ENCODE peak calls at places on chromosomes 1 and 21, in ten cellular contexts. One of them, this sample, is unnamed.

GRCh38 chr1:41343790-41344679 is 17.2 kb upstream of the FOXO6 start:
- DNase-seq in fibroblast of lung: no peak
- DNase-seq in colonic mucosa: no peak
- DNase-seq in left ventricle myocardium inferior: no peak
- DNase-seq in upper lobe of right lung: peak
- DNase-seq in neural progenitor cell: peak
- DNase-seq in AG04450: no peak
- DNase-seq in ascending aorta: no peak
- DNase-seq in psoas muscle: no peak
- DNase-seq in heart right ventricle: no peak
- DNase-seq in this sample: no peak

GRCh38 chr1:22728751-22729399 is 18.2 kb downstream of the EPHB2 start:
- DNase-seq in ascending aorta: no peak
- DNase-seq in fibroblast of lung: peak
- DNase-seq in upper lobe of right lung: no peak
- DNase-seq in colonic mucosa: no peak
- DNase-seq in left ventricle myocardium inferior: no peak
- DNase-seq in neural progenitor cell: no peak
- DNase-seq in AG04450: no peak
- DNase-seq in psoas muscle: no peak
- DNase-seq in heart right ventricle: no peak
- DNase-seq in this sample: no peak

GRCh38 chr1:29393451-29393826 is 157.1 kb downstream of the PTPRU start:
- DNase-seq in neural progenitor cell: no peak
- DNase-seq in heart right ventricle: no peak
- DNase-seq in psoas muscle: no peak
- DNase-seq in left ventricle myocardium inferior: no peak
- DNase-seq in upper lobe of right lung: no peak
- DNase-seq in fibroblast of lung: no peak
- DNase-seq in ascending aorta: no peak
- DNase-seq in colonic mucosa: no peak
- DNase-seq in AG04450: no peak
- DNase-seq in this sample: no peak

GRCh38 chr1:115642168-115643072 is 650 bp downstream of the VANGL1 start:
- DNase-seq in neural progenitor cell: peak
- DNase-seq in ascending aorta: no peak
- DNase-seq in upper lobe of right lung: peak
- DNase-seq in fibroblast of lung: peak
- DNase-seq in left ventricle myocardium inferior: peak
- DNase-seq in heart right ventricle: peak
- DNase-seq in colonic mucosa: peak
- DNase-seq in psoas muscle: peak
- DNase-seq in AG04450: no peak
- DNase-seq in this sample: peak

GRCh38 chr1:50423670-50424000 is 392 bp upstream of the DMRTA2 start:
- DNase-seq in fibroblast of lung: no peak
- DNase-seq in colonic mucosa: no peak
- DNase-seq in AG04450: no peak
- DNase-seq in neural progenitor cell: no peak
- DNase-seq in psoas muscle: no peak
- DNase-seq in heart right ventricle: no peak
- DNase-seq in left ventricle myocardium inferior: no peak
- DNase-seq in upper lobe of right lung: no peak
- DNase-seq in ascending aorta: no peak
- DNase-seq in this sample: no peak

GRCh38 chr1:151511636-151512215 is 539 bp downstream of the CGN start:
- DNase-seq in ascending aorta: no peak
- DNase-seq in upper lobe of right lung: peak
- DNase-seq in heart right ventricle: peak
- DNase-seq in colonic mucosa: peak
- DNase-seq in neural progenitor cell: peak
- DNase-seq in AG04450: no peak
- DNase-seq in fibroblast of lung: no peak
- DNase-seq in psoas muscle: peak
- DNase-seq in left ventricle myocardium inferior: no peak
- DNase-seq in this sample: no peak

GRCh38 chr1:23387494-23387893 is 17.9 kb upstream of the ZNF436 start:
- DNase-seq in colonic mucosa: no peak
- DNase-seq in fibroblast of lung: no peak
- DNase-seq in ascending aorta: no peak
- DNase-seq in left ventricle myocardium inferior: no peak
- DNase-seq in heart right ventricle: no peak
- DNase-seq in AG04450: no peak
- DNase-seq in psoas muscle: no peak
- DNase-seq in neural progenitor cell: no peak
- DNase-seq in upper lobe of right lung: no peak
- DNase-seq in this sample: no peak

GRCh38 chr21:40809673-40810072 is 37.3 kb downstream of the DSCAM start:
- DNase-seq in neural progenitor cell: no peak
- DNase-seq in heart right ventricle: no peak
- DNase-seq in AG04450: no peak
- DNase-seq in ascending aorta: no peak
- DNase-seq in colonic mucosa: no peak
- DNase-seq in left ventricle myocardium inferior: no peak
- DNase-seq in fibroblast of lung: no peak
- DNase-seq in upper lobe of right lung: no peak
- DNase-seq in psoas muscle: no peak
- DNase-seq in this sample: no peak

GRCh38 chr1:63350320-63350719 is 17.1 kb upstream of the ALG6 start:
- DNase-seq in heart right ventricle: no peak
- DNase-seq in neural progenitor cell: no peak
- DNase-seq in left ventricle myocardium inferior: no peak
- DNase-seq in AG04450: no peak
- DNase-seq in psoas muscle: no peak
- DNase-seq in upper lobe of right lung: no peak
- DNase-seq in fibroblast of lung: no peak
- DNase-seq in colonic mucosa: no peak
- DNase-seq in ascending aorta: no peak
- DNase-seq in this sample: no peak

GRCh38 chr1:89121641-89122040 is 4.3 kb downstream of the GBP2 start:
- DNase-seq in left ventricle myocardium inferior: no peak
- DNase-seq in upper lobe of right lung: no peak
- DNase-seq in fibroblast of lung: no peak
- DNase-seq in neural progenitor cell: no peak
- DNase-seq in ascending aorta: no peak
- DNase-seq in heart right ventricle: no peak
- DNase-seq in psoas muscle: no peak
- DNase-seq in AG04450: no peak
- DNase-seq in colonic mucosa: no peak
- DNase-seq in this sample: no peak

GRCh38 chr21:46637952-46638746 is 2.7 kb downstream of the PRMT2 start:
- DNase-seq in left ventricle myocardium inferior: no peak
- DNase-seq in psoas muscle: no peak
- DNase-seq in upper lobe of right lung: no peak
- DNase-seq in AG04450: no peak
- DNase-seq in heart right ventricle: no peak
- DNase-seq in fibroblast of lung: no peak
- DNase-seq in neural progenitor cell: no peak
- DNase-seq in ascending aorta: no peak
- DNase-seq in colonic mucosa: no peak
- DNase-seq in this sample: no peak

GRCh38 chr1:233240839-233241682 is 54.5 kb downstream of the PCNX2 start:
- DNase-seq in upper lobe of right lung: peak
- DNase-seq in psoas muscle: peak
- DNase-seq in heart right ventricle: peak
- DNase-seq in AG04450: no peak
- DNase-seq in fibroblast of lung: peak
- DNase-seq in ascending aorta: no peak
- DNase-seq in neural progenitor cell: peak
- DNase-seq in left ventricle myocardium inferior: peak
- DNase-seq in colonic mucosa: peak
- DNase-seq in this sample: peak

GRCh38 chr21:33197546-33197945 is 32.2 kb upstream of the IFNAR2 start:
- DNase-seq in heart right ventricle: peak
- DNase-seq in fibroblast of lung: no peak
- DNase-seq in psoas muscle: no peak
- DNase-seq in AG04450: no peak
- DNase-seq in ascending aorta: no peak
- DNase-seq in upper lobe of right lung: no peak
- DNase-seq in neural progenitor cell: no peak
- DNase-seq in left ventricle myocardium inferior: peak
- DNase-seq in colonic mucosa: no peak
- DNase-seq in this sample: no peak

GRCh38 chr1:54037476-54037875 is 15.5 kb downstream of the TMEM59 start:
- DNase-seq in heart right ventricle: no peak
- DNase-seq in neural progenitor cell: no peak
- DNase-seq in upper lobe of right lung: no peak
- DNase-seq in left ventricle myocardium inferior: no peak
- DNase-seq in fibroblast of lung: peak
- DNase-seq in colonic mucosa: no peak
- DNase-seq in AG04450: no peak
- DNase-seq in psoas muscle: no peak
- DNase-seq in ascending aorta: no peak
- DNase-seq in this sample: peak

GRCh38 chr1:184419734-184420161 is 32.9 kb downstream of the C1orf21 start:
- DNase-seq in neural progenitor cell: no peak
- DNase-seq in upper lobe of right lung: no peak
- DNase-seq in ascending aorta: no peak
- DNase-seq in colonic mucosa: peak
- DNase-seq in heart right ventricle: no peak
- DNase-seq in left ventricle myocardium inferior: no peak
- DNase-seq in fibroblast of lung: peak
- DNase-seq in AG04450: no peak
- DNase-seq in psoas muscle: no peak
- DNase-seq in this sample: peak

GRCh38 chr1:94092210-94092613 is 28.7 kb downstream of the ABCA4 start:
- DNase-seq in left ventricle myocardium inferior: no peak
- DNase-seq in neural progenitor cell: no peak
- DNase-seq in ascending aorta: no peak
- DNase-seq in upper lobe of right lung: no peak
- DNase-seq in colonic mucosa: no peak
- DNase-seq in fibroblast of lung: peak
- DNase-seq in AG04450: no peak
- DNase-seq in heart right ventricle: peak
- DNase-seq in psoas muscle: no peak
- DNase-seq in this sample: peak

GRCh38 chr1:26826261-26827201 is at the start of gene ZDHHC18:
- DNase-seq in colonic mucosa: peak
- DNase-seq in neural progenitor cell: peak
- DNase-seq in heart right ventricle: peak
- DNase-seq in upper lobe of right lung: peak
- DNase-seq in psoas muscle: peak
- DNase-seq in AG04450: no peak
- DNase-seq in left ventricle myocardium inferior: peak
- DNase-seq in fibroblast of lung: peak
- DNase-seq in ascending aorta: no peak
- DNase-seq in this sample: peak

GRCh38 chr1:31689394-31689793 is 14.4 kb downstream of the COL16A1 start:
- DNase-seq in left ventricle myocardium inferior: no peak
- DNase-seq in upper lobe of right lung: no peak
- DNase-seq in fibroblast of lung: no peak
- DNase-seq in heart right ventricle: no peak
- DNase-seq in psoas muscle: no peak
- DNase-seq in neural progenitor cell: peak
- DNase-seq in ascending aorta: no peak
- DNase-seq in AG04450: no peak
- DNase-seq in colonic mucosa: no peak
- DNase-seq in this sample: no peak

GRCh38 chr1:74629283-74629682 is 44.3 kb downstream of the ERICH3 start:
- DNase-seq in AG04450: no peak
- DNase-seq in colonic mucosa: no peak
- DNase-seq in ascending aorta: no peak
- DNase-seq in fibroblast of lung: no peak
- DNase-seq in neural progenitor cell: peak
- DNase-seq in left ventricle myocardium inferior: no peak
- DNase-seq in psoas muscle: no peak
- DNase-seq in heart right ventricle: no peak
- DNase-seq in upper lobe of right lung: no peak
- DNase-seq in this sample: no peak

GRCh38 chr21:14303731-14304488 is 79.0 kb downstream of the HSPA13 start:
- DNase-seq in heart right ventricle: no peak
- DNase-seq in AG04450: no peak
- DNase-seq in upper lobe of right lung: no peak
- DNase-seq in fibroblast of lung: no peak
- DNase-seq in left ventricle myocardium inferior: no peak
- DNase-seq in ascending aorta: no peak
- DNase-seq in psoas muscle: no peak
- DNase-seq in neural progenitor cell: no peak
- DNase-seq in colonic mucosa: no peak
- DNase-seq in this sample: no peak

GRCh38 chr21:14308234-14308633 is 74.7 kb downstream of the HSPA13 start:
- DNase-seq in AG04450: no peak
- DNase-seq in ascending aorta: no peak
- DNase-seq in left ventricle myocardium inferior: no peak
- DNase-seq in psoas muscle: no peak
- DNase-seq in heart right ventricle: no peak
- DNase-seq in upper lobe of right lung: no peak
- DNase-seq in colonic mucosa: no peak
- DNase-seq in neural progenitor cell: no peak
- DNase-seq in fibroblast of lung: no peak
- DNase-seq in this sample: no peak

GRCh38 chr21:14306143-14306907 is 76.6 kb downstream of the HSPA13 start:
- DNase-seq in ascending aorta: no peak
- DNase-seq in colonic mucosa: no peak
- DNase-seq in neural progenitor cell: no peak
- DNase-seq in left ventricle myocardium inferior: no peak
- DNase-seq in fibroblast of lung: peak
- DNase-seq in psoas muscle: no peak
- DNase-seq in AG04450: no peak
- DNase-seq in upper lobe of right lung: no peak
- DNase-seq in heart right ventricle: no peak
- DNase-seq in this sample: peak
- TF ChIP-seq CTCF in ascending aorta: no peak
- TF ChIP-seq CTCF in colonic mucosa: no peak
- TF ChIP-seq CTCF in neural progenitor cell: peak
- TF ChIP-seq CTCF in left ventricle myocardium inferior: no peak
- TF ChIP-seq CTCF in fibroblast of lung: no peak
- TF ChIP-seq CTCF in psoas muscle: peak
- TF ChIP-seq CTCF in AG04450: no peak
- TF ChIP-seq CTCF in upper lobe of right lung: no peak
- TF ChIP-seq CTCF in heart right ventricle: peak
- TF ChIP-seq CTCF in this sample: peak

GRCh38 chr1:28171246-28171645 is 5.2 kb downstream of the PTAFR start:
- DNase-seq in fibroblast of lung: no peak
- DNase-seq in psoas muscle: no peak
- DNase-seq in neural progenitor cell: no peak
- DNase-seq in upper lobe of right lung: no peak
- DNase-seq in left ventricle myocardium inferior: no peak
- DNase-seq in ascending aorta: no peak
- DNase-seq in colonic mucosa: no peak
- DNase-seq in AG04450: no peak
- DNase-seq in heart right ventricle: no peak
- DNase-seq in this sample: no peak
- H3K4me3 ChIP-seq in fibroblast of lung: no peak
- H3K4me3 ChIP-seq in psoas muscle: no peak
- H3K4me3 ChIP-seq in neural progenitor cell: no peak
- H3K4me3 ChIP-seq in upper lobe of right lung: no peak
- H3K4me3 ChIP-seq in left ventricle myocardium inferior: no peak
- H3K4me3 ChIP-seq in ascending aorta: no peak
- H3K4me3 ChIP-seq in colonic mucosa: no peak
- H3K4me3 ChIP-seq in AG04450: no peak
- H3K4me3 ChIP-seq in heart right ventricle: no peak
- H3K4me3 ChIP-seq in this sample: no peak

GRCh38 chr1:198056255-198056654 is 100.5 kb upstream of the NEK7 start:
- DNase-seq in left ventricle myocardium inferior: no peak
- DNase-seq in ascending aorta: no peak
- DNase-seq in fibroblast of lung: no peak
- DNase-seq in AG04450: no peak
- DNase-seq in colonic mucosa: no peak
- DNase-seq in upper lobe of right lung: no peak
- DNase-seq in heart right ventricle: no peak
- DNase-seq in psoas muscle: no peak
- DNase-seq in neural progenitor cell: peak
- DNase-seq in this sample: no peak
- TF ChIP-seq CTCF in left ventricle myocardium inferior: peak
- TF ChIP-seq CTCF in ascending aorta: no peak
- TF ChIP-seq CTCF in fibroblast of lung: no peak
- TF ChIP-seq CTCF in AG04450: peak
- TF ChIP-seq CTCF in colonic mucosa: no peak
- TF ChIP-seq CTCF in upper lobe of right lung: no peak
- TF ChIP-seq CTCF in heart right ventricle: no peak
- TF ChIP-seq CTCF in psoas muscle: no peak
- TF ChIP-seq CTCF in neural progenitor cell: peak
- TF ChIP-seq CTCF in this sample: peak

GRCh38 chr1:55997550-55997949 is 581.8 kb downstream of the PLPP3 start:
- DNase-seq in heart right ventricle: no peak
- DNase-seq in left ventricle myocardium inferior: no peak
- DNase-seq in fibroblast of lung: peak
- DNase-seq in ascending aorta: no peak
- DNase-seq in psoas muscle: no peak
- DNase-seq in AG04450: no peak
- DNase-seq in upper lobe of right lung: no peak
- DNase-seq in colonic mucosa: no peak
- DNase-seq in neural progenitor cell: no peak
- DNase-seq in this sample: peak
- H3K4me3 ChIP-seq in heart right ventricle: no peak
- H3K4me3 ChIP-seq in left ventricle myocardium inferior: no peak
- H3K4me3 ChIP-seq in fibroblast of lung: no peak
- H3K4me3 ChIP-seq in ascending aorta: no peak
- H3K4me3 ChIP-seq in psoas muscle: no peak
- H3K4me3 ChIP-seq in AG04450: no peak
- H3K4me3 ChIP-seq in upper lobe of right lung: no peak
- H3K4me3 ChIP-seq in colonic mucosa: no peak
- H3K4me3 ChIP-seq in neural progenitor cell: no peak
- H3K4me3 ChIP-seq in this sample: no peak